ENCODE peak calls at places on chromosome 12, in nine cellular contexts. One of them, this sample, is unnamed. For H3K4me1, the result is how much of the 10 kb centered on the place peaks cover.

GRCh38 chr12:62021808-62022207 is 238.4 kb upstream of the USP15 start:
- DNase-seq in MM.1S: no peak
- DNase-seq in IMR-90: no peak
- DNase-seq in fibroblast of lung: no peak
- DNase-seq in psoas muscle: no peak
- DNase-seq in GM23338: peak
- DNase-seq in testis: no peak
- DNase-seq in stomach: no peak
- DNase-seq in adipocyte: no peak
- DNase-seq in this sample: no peak

GRCh38 chr12:116916122-116916521 is 5.4 kb downstream of the FBXW8 start:
- DNase-seq in MM.1S: no peak
- DNase-seq in IMR-90: peak
- DNase-seq in fibroblast of lung: peak
- DNase-seq in psoas muscle: no peak
- DNase-seq in GM23338: no peak
- DNase-seq in testis: no peak
- DNase-seq in stomach: no peak
- DNase-seq in adipocyte: peak
- DNase-seq in this sample: no peak

GRCh38 chr12:49057888-49058287 is 2.7 kb downstream of the KMT2D start:
- DNase-seq in MM.1S: no peak
- DNase-seq in IMR-90: no peak
- DNase-seq in fibroblast of lung: no peak
- DNase-seq in psoas muscle: no peak
- DNase-seq in GM23338: no peak
- DNase-seq in testis: no peak
- DNase-seq in stomach: no peak
- DNase-seq in adipocyte: peak
- DNase-seq in this sample: no peak

GRCh38 chr12:131622422-131622955 is 88.4 kb upstream of the SFSWAP start:
- DNase-seq in MM.1S: no peak
- DNase-seq in IMR-90: no peak
- DNase-seq in fibroblast of lung: no peak
- DNase-seq in psoas muscle: no peak
- DNase-seq in GM23338: no peak
- DNase-seq in testis: no peak
- DNase-seq in stomach: no peak
- DNase-seq in adipocyte: no peak
- DNase-seq in this sample: no peak

GRCh38 chr12:80264386-80264785 is 165.0 kb downstream of the OTOGL start:
- DNase-seq in MM.1S: no peak
- DNase-seq in IMR-90: no peak
- DNase-seq in fibroblast of lung: peak
- DNase-seq in psoas muscle: no peak
- DNase-seq in GM23338: no peak
- DNase-seq in testis: no peak
- DNase-seq in stomach: no peak
- DNase-seq in adipocyte: peak
- DNase-seq in this sample: no peak

GRCh38 chr12:1611775-1612174 is 17.3 kb upstream of the WNT5B start:
- DNase-seq in MM.1S: no peak
- DNase-seq in IMR-90: peak
- DNase-seq in fibroblast of lung: peak
- DNase-seq in psoas muscle: no peak
- DNase-seq in GM23338: no peak
- DNase-seq in testis: no peak
- DNase-seq in stomach: no peak
- DNase-seq in adipocyte: peak
- DNase-seq in this sample: no peak

GRCh38 chr12:7856516-7856915 is 16.2 kb downstream of the SLC2A14 start:
- DNase-seq in MM.1S: no peak
- DNase-seq in IMR-90: peak
- DNase-seq in fibroblast of lung: peak
- DNase-seq in psoas muscle: no peak
- DNase-seq in GM23338: no peak
- DNase-seq in testis: no peak
- DNase-seq in stomach: no peak
- DNase-seq in adipocyte: no peak
- DNase-seq in this sample: no peak

GRCh38 chr12:106113042-106113441 is 25.7 kb downstream of the NUAK1 start:
- DNase-seq in MM.1S: peak
- DNase-seq in IMR-90: peak
- DNase-seq in fibroblast of lung: peak
- DNase-seq in psoas muscle: no peak
- DNase-seq in GM23338: no peak
- DNase-seq in testis: no peak
- DNase-seq in stomach: no peak
- DNase-seq in adipocyte: peak
- DNase-seq in this sample: no peak

GRCh38 chr12:7128681-7129593 is at the start of gene RBP5:
- DNase-seq in MM.1S: no peak
- DNase-seq in IMR-90: no peak
- DNase-seq in fibroblast of lung: no peak
- DNase-seq in psoas muscle: no peak
- DNase-seq in GM23338: peak
- DNase-seq in testis: no peak
- DNase-seq in stomach: no peak
- DNase-seq in adipocyte: no peak
- DNase-seq in this sample: no peak

GRCh38 chr12:4293299-4293941 is 19.9 kb downstream of the CCND2 start:
- DNase-seq in MM.1S: no peak
- DNase-seq in IMR-90: no peak
- DNase-seq in fibroblast of lung: no peak
- DNase-seq in psoas muscle: no peak
- DNase-seq in GM23338: no peak
- DNase-seq in testis: no peak
- DNase-seq in stomach: no peak
- DNase-seq in adipocyte: no peak
- DNase-seq in this sample: no peak

GRCh38 chr12:76762556-76762955 is 1.4 kb upstream of the ZDHHC17 start:
- DNase-seq in MM.1S: no peak
- DNase-seq in IMR-90: no peak
- DNase-seq in fibroblast of lung: no peak
- DNase-seq in psoas muscle: no peak
- DNase-seq in GM23338: peak
- DNase-seq in testis: no peak
- DNase-seq in stomach: no peak
- DNase-seq in adipocyte: no peak
- DNase-seq in this sample: no peak

GRCh38 chr12:76545486-76545885 is 14.1 kb downstream of the OSBPL8 start:
- DNase-seq in MM.1S: no peak
- DNase-seq in IMR-90: no peak
- DNase-seq in fibroblast of lung: no peak
- DNase-seq in psoas muscle: no peak
- DNase-seq in GM23338: no peak
- DNase-seq in testis: no peak
- DNase-seq in stomach: no peak
- DNase-seq in adipocyte: no peak
- DNase-seq in this sample: no peak

GRCh38 chr12:78181544-78182162 is 351.0 kb downstream of the NAV3 start:
- DNase-seq in MM.1S: peak
- DNase-seq in IMR-90: peak
- DNase-seq in fibroblast of lung: no peak
- DNase-seq in psoas muscle: no peak
- DNase-seq in GM23338: peak
- DNase-seq in testis: no peak
- DNase-seq in stomach: no peak
- DNase-seq in adipocyte: peak
- DNase-seq in this sample: no peak

GRCh38 chr12:57216014-57216891 is at the start of gene NXPH4:
- DNase-seq in MM.1S: peak
- DNase-seq in IMR-90: no peak
- DNase-seq in fibroblast of lung: no peak
- DNase-seq in psoas muscle: no peak
- DNase-seq in GM23338: peak
- DNase-seq in testis: no peak
- DNase-seq in stomach: peak
- DNase-seq in adipocyte: peak
- DNase-seq in this sample: peak

GRCh38 chr12:50275545-50275944 is 7.8 kb downstream of the LIMA1 start:
- DNase-seq in MM.1S: no peak
- DNase-seq in IMR-90: no peak
- DNase-seq in fibroblast of lung: no peak
- DNase-seq in psoas muscle: no peak
- DNase-seq in GM23338: no peak
- DNase-seq in testis: no peak
- DNase-seq in stomach: peak
- DNase-seq in adipocyte: no peak
- DNase-seq in this sample: no peak

GRCh38 chr12:47819902-47820630 is at the start of gene HDAC7:
- DNase-seq in MM.1S: peak
- DNase-seq in IMR-90: peak
- DNase-seq in fibroblast of lung: peak
- DNase-seq in psoas muscle: peak
- DNase-seq in GM23338: peak
- DNase-seq in testis: peak
- DNase-seq in stomach: peak
- DNase-seq in adipocyte: peak
- DNase-seq in this sample: peak

GRCh38 chr12:27626239-27626638 is 70.0 kb upstream of the REP15 start:
- DNase-seq in MM.1S: no peak
- DNase-seq in IMR-90: no peak
- DNase-seq in fibroblast of lung: peak
- DNase-seq in psoas muscle: no peak
- DNase-seq in GM23338: peak
- DNase-seq in testis: no peak
- DNase-seq in stomach: no peak
- DNase-seq in adipocyte: no peak
- DNase-seq in this sample: no peak

GRCh38 chr12:118237053-118237665 is 101.2 kb downstream of the PEBP1 start:
- DNase-seq in MM.1S: peak
- DNase-seq in IMR-90: no peak
- DNase-seq in fibroblast of lung: no peak
- DNase-seq in psoas muscle: no peak
- DNase-seq in GM23338: no peak
- DNase-seq in testis: no peak
- DNase-seq in stomach: no peak
- DNase-seq in adipocyte: no peak
- DNase-seq in this sample: no peak

GRCh38 chr12:26691234-26691970 is 141.6 kb downstream of the ITPR2 start:
- DNase-seq in MM.1S: no peak
- DNase-seq in IMR-90: peak
- DNase-seq in fibroblast of lung: peak
- DNase-seq in psoas muscle: no peak
- DNase-seq in GM23338: peak
- DNase-seq in testis: no peak
- DNase-seq in stomach: no peak
- DNase-seq in adipocyte: peak
- DNase-seq in this sample: no peak

DNA sequence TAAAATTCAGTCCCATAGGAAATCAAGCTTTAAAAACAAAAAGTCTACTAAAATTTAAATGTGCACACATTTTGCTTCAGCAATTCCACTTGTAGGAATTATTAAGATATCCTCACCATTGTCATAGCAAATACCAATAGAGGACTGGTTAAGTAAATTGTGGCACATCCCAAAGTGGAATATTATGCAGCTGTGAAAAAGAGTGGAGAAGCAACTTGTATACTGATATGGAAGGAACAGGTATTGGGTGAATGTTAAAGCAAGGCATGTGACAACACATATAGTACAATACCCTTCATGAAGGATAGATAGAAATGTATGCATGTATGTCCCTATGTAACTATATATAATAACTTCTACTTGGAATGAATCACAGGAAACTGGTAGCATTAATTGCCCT is 11.9 kb downstream of the KRT8 start:
- DNase-seq in MM.1S: no peak
- DNase-seq in IMR-90: no peak
- DNase-seq in fibroblast of lung: no peak
- DNase-seq in psoas muscle: no peak
- DNase-seq in GM23338: no peak
- DNase-seq in testis: no peak
- DNase-seq in stomach: no peak
- DNase-seq in adipocyte: no peak
- DNase-seq in this sample: no peak
- H3K4me1 ChIP-seq in MM.1S: under half
- H3K4me1 ChIP-seq in IMR-90: under half
- H3K4me1 ChIP-seq in fibroblast of lung: under half
- H3K4me1 ChIP-seq in psoas muscle: under half
- H3K4me1 ChIP-seq in GM23338: under half
- H3K4me1 ChIP-seq in testis: under half
- H3K4me1 ChIP-seq in stomach: under half
- H3K4me1 ChIP-seq in adipocyte: under half
- H3K4me1 ChIP-seq in this sample: under half

DNA sequence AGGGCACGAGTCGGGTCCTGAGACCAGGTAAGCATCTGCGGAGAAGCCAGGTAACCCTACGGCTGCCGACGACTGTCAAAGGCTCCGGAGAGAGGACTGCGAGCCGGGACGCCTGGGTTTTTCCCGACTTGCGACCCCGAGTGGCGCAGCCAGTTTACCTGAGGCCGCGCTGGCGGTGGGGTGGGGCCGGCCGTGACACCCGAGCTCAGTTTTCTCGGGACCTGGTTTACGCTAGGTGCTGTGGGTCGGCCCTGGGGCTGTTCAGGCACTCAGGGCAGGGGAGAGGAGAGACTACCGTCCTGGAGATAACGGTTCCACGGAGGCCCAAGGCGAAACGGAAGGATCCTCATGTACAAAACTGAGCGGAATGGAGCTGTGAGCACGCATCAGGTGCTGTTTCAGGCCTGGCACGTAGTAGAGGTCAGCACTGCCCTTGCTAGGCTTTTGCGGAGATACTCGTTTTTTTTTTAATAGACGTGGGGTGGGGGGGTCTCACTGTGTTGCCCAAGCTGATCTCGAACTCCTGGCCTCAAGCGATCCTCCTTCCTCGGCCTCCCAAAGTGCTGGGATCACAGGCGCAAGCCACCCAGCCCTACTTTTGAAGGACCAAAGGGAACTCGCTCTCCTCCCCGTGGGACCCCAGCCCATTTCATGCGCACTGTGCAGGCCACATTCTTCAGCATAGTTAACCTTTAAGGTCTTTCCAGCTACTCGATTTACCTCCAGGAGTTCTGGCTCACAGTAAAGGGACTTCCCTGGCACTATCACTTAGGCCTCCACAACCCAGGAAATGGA is 466 bp downstream of the MTRFR start:
- DNase-seq in MM.1S: no peak
- DNase-seq in IMR-90: no peak
- DNase-seq in fibroblast of lung: no peak
- DNase-seq in psoas muscle: no peak
- DNase-seq in GM23338: peak
- DNase-seq in testis: no peak
- DNase-seq in stomach: no peak
- DNase-seq in adipocyte: peak
- DNase-seq in this sample: no peak
- H3K4me1 ChIP-seq in MM.1S: under half
- H3K4me1 ChIP-seq in IMR-90: under half
- H3K4me1 ChIP-seq in fibroblast of lung: under half
- H3K4me1 ChIP-seq in psoas muscle: under half
- H3K4me1 ChIP-seq in GM23338: under half
- H3K4me1 ChIP-seq in testis: under half
- H3K4me1 ChIP-seq in stomach: half or more
- H3K4me1 ChIP-seq in adipocyte: under half
- H3K4me1 ChIP-seq in this sample: under half

GRCh38 chr12:104464899-104465298 is 8.2 kb downstream of the CHST11 start:
- DNase-seq in MM.1S: no peak
- DNase-seq in IMR-90: no peak
- DNase-seq in fibroblast of lung: no peak
- DNase-seq in psoas muscle: no peak
- DNase-seq in GM23338: no peak
- DNase-seq in testis: no peak
- DNase-seq in stomach: no peak
- DNase-seq in adipocyte: no peak
- DNase-seq in this sample: no peak
- H3K4me1 ChIP-seq in MM.1S: half or more
- H3K4me1 ChIP-seq in IMR-90: under half
- H3K4me1 ChIP-seq in fibroblast of lung: under half
- H3K4me1 ChIP-seq in psoas muscle: under half
- H3K4me1 ChIP-seq in GM23338: under half
- H3K4me1 ChIP-seq in testis: under half
- H3K4me1 ChIP-seq in stomach: under half
- H3K4me1 ChIP-seq in adipocyte: under half
- H3K4me1 ChIP-seq in this sample: half or more

GRCh38 chr12:104648746-104649145 is 192.0 kb downstream of the CHST11 start:
- DNase-seq in MM.1S: no peak
- DNase-seq in IMR-90: no peak
- DNase-seq in fibroblast of lung: no peak
- DNase-seq in psoas muscle: no peak
- DNase-seq in GM23338: no peak
- DNase-seq in testis: no peak
- DNase-seq in stomach: no peak
- DNase-seq in adipocyte: no peak
- DNase-seq in this sample: no peak
- H3K4me1 ChIP-seq in MM.1S: under half
- H3K4me1 ChIP-seq in IMR-90: under half
- H3K4me1 ChIP-seq in fibroblast of lung: under half
- H3K4me1 ChIP-seq in psoas muscle: under half
- H3K4me1 ChIP-seq in GM23338: under half
- H3K4me1 ChIP-seq in testis: under half
- H3K4me1 ChIP-seq in stomach: under half
- H3K4me1 ChIP-seq in adipocyte: under half
- H3K4me1 ChIP-seq in this sample: under half